ENCODE peak calls at places on chromosome 16, in four cellular contexts. V is HT-29; Y is CD4-positive, alpha-beta T cell; X is occipital lobe. E is an unnamed sample.

GRCh38 chr16:52446076-52446475 is 100.9 kb downstream of the TOX3 start:
- DNase-seq in V (no peak), Y (no peak), X (peak; percentile 3), E (no peak)

GRCh38 chr16:67548265-67549126 is 13.8 kb upstream of the CTCF start:
- DNase-seq in V (no peak), Y (no peak), X (no peak), E (no peak)

GRCh38 chr16:89122322-89122831 is 28.7 kb downstream of the ACSF3 start:
- DNase-seq in V (peak; percentile 65), Y (peak; percentile 84), X (no peak), E (no peak)

GRCh38 chr16:2147981-2148671 is at the start of gene RAB26:
- DNase-seq in V (peak; percentile 94), Y (peak; percentile 63), X (peak; percentile 56), E (peak; percentile 55)

GRCh38 chr16:89624775-89625761 is 11.6 kb downstream of the DPEP1 start:
- DNase-seq in V (peak; percentile 47), Y (no peak), X (no peak), E (no peak)

GRCh38 chr16:85361441-85362118 is 249.3 kb upstream of the CIBAR2 start:
- DNase-seq in V (no peak), Y (no peak), X (no peak), E (no peak)

GRCh38 chr16:81478876-81479496 is 34.4 kb downstream of the CMIP start:
- DNase-seq in V (no peak), Y (no peak), X (no peak), E (no peak)

GRCh38 chr16:55021595-55022475 is 91.2 kb downstream of the IRX5 start:
- DNase-seq in V (peak; percentile 49), Y (no peak), X (no peak), E (no peak)

GRCh38 chr16:31842864-31843263 is 30.7 kb upstream of the ZNF267 start:
- DNase-seq in V (no peak), Y (no peak), X (no peak), E (no peak)

GRCh38 chr16:17339764-17340541 is 130.8 kb downstream of the XYLT1 start:
- DNase-seq in V (no peak), Y (no peak), X (no peak), E (no peak)

GRCh38 chr16:2206780-2207433 is 1.7 kb downstream of the MLST8 start:
- DNase-seq in V (no peak), Y (no peak), X (no peak), E (peak; percentile 9)

GRCh38 chr16:764848-765487 is 4.4 kb downstream of the MSLN start:
- DNase-seq in V (no peak), Y (no peak), X (no peak), E (no peak)

GRCh38 chr16:85667261-85667660 is 21.5 kb downstream of the GINS2 start:
- DNase-seq in V (no peak), Y (no peak), X (no peak), E (peak; percentile 59)

GRCh38 chr16:88380099-88380498 is 2.7 kb upstream of the ZNF469 start:
- DNase-seq in V (no peak), Y (no peak), X (no peak), E (no peak)

GRCh38 chr16:381788-382717 is at the start of gene PGAP6:
- DNase-seq in V (peak; percentile 43), Y (peak; percentile 71), X (peak; percentile 43), E (peak; percentile 58)